ENCODE peak calls at places on chromosomes 2 and 18, in five cellular contexts. Q is tibial artery, M is fibroblast of pulmonary artery, R is neural progenitor cell, D is breast epithelium. U is an unnamed sample.

GRCh38 chr2:31469648-31470047 is 55.1 kb upstream of the XDH start:
- DNase-seq in M (no peak), D (no peak), R (no peak), Q (no peak), U (no peak)

GRCh38 chr2:238230699-238231098 is 9.1 kb downstream of the HES6 start:
- DNase-seq in R (no peak), Q (no peak), D (no peak), M (no peak), U (no peak)

GRCh38 chr2:70978388-70979357 is at the start of gene ANKRD53:
- DNase-seq in Q (peak; percentile 51), D (peak; percentile 55), R (peak; percentile 86), M (peak; percentile 37), U (peak; percentile 32)

GRCh38 chr2:78701546-78701945 is 324.0 kb upstream of the REG3G start:
- DNase-seq in D (no peak), M (no peak), R (no peak), Q (no peak), U (no peak)

GRCh38 chr18:48674198-48674721 is 135.4 kb downstream of the CTIF start:
- DNase-seq in D (no peak), Q (no peak), M (peak; percentile 23), R (no peak), U (no peak)

GRCh38 chr2:29632018-29632417 is 289.4 kb downstream of the ALK start:
- DNase-seq in Q (no peak), M (no peak), R (no peak), D (no peak), U (no peak)

GRCh38 chr18:31667185-31667584 is 17.2 kb downstream of the B4GALT6 start:
- DNase-seq in M (peak; percentile 52), D (no peak), Q (no peak), R (no peak), U (no peak)

GRCh38 chr2:157989227-157989626 is 112.4 kb upstream of the UPP2 start:
- DNase-seq in D (no peak), Q (no peak), M (no peak), R (no peak), U (no peak)

GRCh38 chr18:51447943-51448342 is 250.5 kb upstream of the MEX3C start:
- DNase-seq in D (no peak), M (no peak), Q (no peak), R (no peak), U (no peak)

GRCh38 chr2:174035981-174036742 is 71.0 kb upstream of the SP3 start:
- DNase-seq in D (no peak), R (no peak), Q (peak; percentile 67), M (peak; percentile 62), U (no peak)

GRCh38 chr2:64404002-64404731 is 49.8 kb upstream of the LGALSL start:
- DNase-seq in Q (peak; percentile 84), R (peak; percentile 89), M (peak; percentile 99), D (peak; percentile 53), U (no peak)

GRCh38 chr18:77551055-77551454 is 301.4 kb downstream of the GALR1 start:
- DNase-seq in R (no peak), Q (no peak), D (no peak), M (no peak), U (no peak)

GRCh38 chr2:233414273-233414654 is 60.0 kb downstream of the DGKD start:
- DNase-seq in Q (no peak), M (no peak), D (peak; percentile 16), R (no peak), U (no peak)

GRCh38 chr2:197700960-197701359 is 4.2 kb upstream of the MARS2 start:
- DNase-seq in D (no peak), R (no peak), Q (no peak), M (no peak), U (no peak)

GRCh38 chr2:101616411-101616810 is 81.1 kb upstream of the MAP4K4 start:
- DNase-seq in M (peak; percentile 38), D (no peak), Q (no peak), R (no peak), U (no peak)

GRCh38 chr2:145323512-145323911 is 803.6 kb upstream of the ZEB2 start:
- DNase-seq in M (peak; percentile 8), D (no peak), R (no peak), Q (no peak), U (no peak)

GRCh38 chr2:233449071-233449901 is 95.0 kb downstream of the DGKD start:
- DNase-seq in D (no peak), M (peak; percentile 69), R (peak; percentile 79), Q (peak; percentile 17), U (no peak)

GRCh38 chr2:73890301-73891092 is 2.3 kb upstream of the ACTG2 start:
- DNase-seq in D (no peak), R (no peak), M (no peak), Q (no peak), U (no peak)

GRCh38 chr18:37705016-37705415 is 139.4 kb upstream of the CELF4 start:
- DNase-seq in M (no peak), D (no peak), Q (no peak), R (peak; percentile 32), U (no peak)

GRCh38 chr2:62163106-62163831 is 32.6 kb upstream of the B3GNT2 start:
- DNase-seq in Q (no peak), D (no peak), R (peak; percentile 49), M (peak; percentile 26), U (no peak)

GRCh38 chr2:69521747-69522146 is 84.5 kb upstream of the NFU1 start:
- DNase-seq in D (no peak), Q (no peak), M (no peak), R (no peak), U (no peak)

GRCh38 chr2:30694286-30695055 is 112.8 kb downstream of the CAPN13 start:
- DNase-seq in Q (no peak), M (no peak), D (no peak), R (no peak), U (no peak)

GRCh38 chr2:117968724-117969121 is 45.1 kb downstream of the CCDC93 start:
- DNase-seq in R (no peak), D (no peak), Q (no peak), M (no peak), U (no peak)

GRCh38 chr2:144237845-144238637 is 281.9 kb downstream of the ZEB2 start:
- DNase-seq in M (peak; percentile 17), D (no peak), Q (no peak), R (no peak), U (no peak)

GRCh38 chr2:16148632-16149348 is 208.4 kb downstream of the MYCN start:
- DNase-seq in D (no peak), M (no peak), R (no peak), Q (no peak), U (no peak)

GRCh38 chr18:62486290-62486964 is 36.4 kb upstream of the ZCCHC2 start:
- DNase-seq in D (peak; percentile 38), M (peak; percentile 39), Q (no peak), R (no peak), U (no peak)

GRCh38 chr2:199463708-199464613 is 6.2 kb upstream of the SATB2 start:
- DNase-seq in R (peak; percentile 24), Q (no peak), D (no peak), M (no peak), U (no peak)

GRCh38 chr2:217684431-217685254 is 318.2 kb downstream of the TNS1 start:
- DNase-seq in D (no peak), R (no peak), Q (no peak), M (no peak), U (no peak)

GRCh38 chr2:113711857-113712256 is 44.6 kb downstream of the SLC35F5 start:
- DNase-seq in D (no peak), Q (no peak), M (no peak), R (no peak), U (no peak)

GRCh38 chr2:167732251-167732788 is 515.1 kb downstream of the STK39 start:
- DNase-seq in D (no peak), Q (no peak), M (no peak), R (peak; percentile 43), U (no peak)
- TF ChIP-seq CTCF in D (no peak), Q (no peak), M (no peak), R (no peak), U (no peak)

GRCh38 chr2:204749319-204749718 is 204.0 kb downstream of the PARD3B start:
- DNase-seq in M (peak; percentile 56), Q (no peak), D (no peak), R (no peak), U (no peak)

GRCh38 chr2:204754898-204755297 is 209.6 kb downstream of the PARD3B start:
- DNase-seq in Q (no peak), R (no peak), D (no peak), M (no peak), U (no peak)

GRCh38 chr2:204751472-204751871 is 206.2 kb downstream of the PARD3B start:
- DNase-seq in Q (no peak), R (no peak), M (no peak), D (no peak), U (no peak)

GRCh38 chr2:204748286-204748685 is 203.0 kb downstream of the PARD3B start:
- DNase-seq in R (no peak), Q (no peak), D (no peak), M (no peak), U (no peak)

GRCh38 chr2:204753841-204754240 is 208.6 kb downstream of the PARD3B start:
- DNase-seq in M (peak; percentile 23), Q (no peak), D (no peak), R (no peak), U (no peak)
- TF ChIP-seq CTCF in M (no peak), Q (no peak), D (no peak), R (no peak), U (no peak)

DNA sequence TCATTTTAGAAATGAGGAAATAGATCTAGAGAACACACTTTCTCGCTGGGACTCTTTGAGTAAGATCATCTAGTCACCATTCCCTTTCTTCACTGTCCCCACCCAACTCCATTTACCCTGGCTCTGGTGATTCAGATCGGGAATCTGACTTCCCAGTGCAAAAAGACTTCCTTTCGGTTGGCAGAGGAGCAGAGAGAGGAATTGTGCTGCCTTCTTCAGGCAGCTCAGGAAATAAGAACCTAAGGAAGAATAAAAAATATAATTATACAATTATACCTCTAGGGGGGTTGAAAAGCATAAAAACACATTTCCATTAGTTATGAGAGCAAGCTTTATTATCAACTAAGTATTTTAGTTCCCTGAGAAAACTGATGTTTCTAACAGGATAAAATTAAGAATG is 9.3 kb upstream of the MPP4 start:
- DNase-seq in M (peak; percentile 64), D (no peak), Q (no peak), R (no peak), U (no peak)
- TF ChIP-seq CTCF in M (peak; percentile 50), D (no peak), Q (no peak), R (no peak), U (no peak)

GRCh38 chr18:74571895-74572680 is 25.6 kb upstream of the ZNF407 start:
- DNase-seq in D (no peak), R (no peak), M (no peak), Q (no peak), U (no peak)

GRCh38 chr18:74574916-74575315 is 22.8 kb upstream of the ZNF407 start:
- DNase-seq in Q (no peak), D (no peak), M (no peak), R (no peak), U (no peak)

GRCh38 chr18:74573053-74573452 is 24.6 kb upstream of the ZNF407 start:
- DNase-seq in D (no peak), Q (no peak), R (no peak), M (no peak), U (no peak)

GRCh38 chr18:74579704-74580103 is 18.0 kb upstream of the ZNF407 start:
- DNase-seq in Q (no peak), D (no peak), R (peak; percentile 39), M (no peak), U (no peak)

GRCh38 chr18:74577019-74577418 is 20.7 kb upstream of the ZNF407 start:
- DNase-seq in R (peak; percentile 1), M (no peak), Q (no peak), D (no peak), U (no peak)
- TF ChIP-seq CTCF in R (no peak), M (no peak), Q (no peak), D (no peak), U (no peak)